ENCODE peak calls at places on chromosome 21, in six cellular contexts. One of them, this sample, is unnamed.

GRCh38 chr21:36030581-36031189 is 29.6 kb downstream of the SETD4 start:
- DNase-seq in activated naive CD8-positive, alpha-beta T cell treated with anti-CD3 and anti-CD28 coated beads, Interleukin-2, amount 50 U/mL, for 16 hours: no peak
- DNase-seq in stimulated activated CD4-positive, alpha-beta T cell treated with anti-CD3 and anti-CD28 coated beads, Interleukin-4, amount 100 ng/mL, for 48 hours: no peak
- DNase-seq in ACHN: no peak
- DNase-seq in H9: no peak
- DNase-seq in ELR: peak; percentile 20
- DNase-seq in this sample: no peak

GRCh38 chr21:33964706-33965325 is 49.2 kb upstream of the ATP5PO start:
- DNase-seq in ELR: peak; percentile 33
- DNase-seq in stimulated activated CD4-positive, alpha-beta T cell treated with anti-CD3 and anti-CD28 coated beads, Interleukin-4, amount 100 ng/mL, for 48 hours: no peak
- DNase-seq in H9: no peak
- DNase-seq in ACHN: no peak
- DNase-seq in activated naive CD8-positive, alpha-beta T cell treated with anti-CD3 and anti-CD28 coated beads, Interleukin-2, amount 50 U/mL, for 16 hours: no peak
- DNase-seq in this sample: no peak

GRCh38 chr21:40466893-40467483 is 380.0 kb downstream of the DSCAM start:
- DNase-seq in stimulated activated CD4-positive, alpha-beta T cell treated with anti-CD3 and anti-CD28 coated beads, Interleukin-4, amount 100 ng/mL, for 48 hours: no peak
- DNase-seq in activated naive CD8-positive, alpha-beta T cell treated with anti-CD3 and anti-CD28 coated beads, Interleukin-2, amount 50 U/mL, for 16 hours: no peak
- DNase-seq in H9: no peak
- DNase-seq in ACHN: peak; percentile 5
- DNase-seq in ELR: peak; percentile 18
- DNase-seq in this sample: peak; percentile 32

GRCh38 chr21:37484535-37485474 is 118.2 kb downstream of the DYRK1A start:
- DNase-seq in ACHN: no peak
- DNase-seq in ELR: no peak
- DNase-seq in stimulated activated CD4-positive, alpha-beta T cell treated with anti-CD3 and anti-CD28 coated beads, Interleukin-4, amount 100 ng/mL, for 48 hours: no peak
- DNase-seq in H9: no peak
- DNase-seq in activated naive CD8-positive, alpha-beta T cell treated with anti-CD3 and anti-CD28 coated beads, Interleukin-2, amount 50 U/mL, for 16 hours: no peak
- DNase-seq in this sample: no peak

GRCh38 chr21:44255519-44255981 is 6.1 kb downstream of the DNMT3L start:
- DNase-seq in stimulated activated CD4-positive, alpha-beta T cell treated with anti-CD3 and anti-CD28 coated beads, Interleukin-4, amount 100 ng/mL, for 48 hours: no peak
- DNase-seq in ACHN: no peak
- DNase-seq in activated naive CD8-positive, alpha-beta T cell treated with anti-CD3 and anti-CD28 coated beads, Interleukin-2, amount 50 U/mL, for 16 hours: no peak
- DNase-seq in H9: no peak
- DNase-seq in ELR: no peak
- DNase-seq in this sample: peak; percentile 16

GRCh38 chr21:41167348-41168342 is at the start of gene BACE2:
- DNase-seq in stimulated activated CD4-positive, alpha-beta T cell treated with anti-CD3 and anti-CD28 coated beads, Interleukin-4, amount 100 ng/mL, for 48 hours: peak; percentile 19
- DNase-seq in H9: peak; percentile 74
- DNase-seq in activated naive CD8-positive, alpha-beta T cell treated with anti-CD3 and anti-CD28 coated beads, Interleukin-2, amount 50 U/mL, for 16 hours: no peak
- DNase-seq in ELR: peak; percentile 42
- DNase-seq in ACHN: peak; percentile 75
- DNase-seq in this sample: peak; percentile 80

GRCh38 chr21:38945536-38946245 is 140.0 kb downstream of the ETS2 start:
- DNase-seq in activated naive CD8-positive, alpha-beta T cell treated with anti-CD3 and anti-CD28 coated beads, Interleukin-2, amount 50 U/mL, for 16 hours: no peak
- DNase-seq in stimulated activated CD4-positive, alpha-beta T cell treated with anti-CD3 and anti-CD28 coated beads, Interleukin-4, amount 100 ng/mL, for 48 hours: no peak
- DNase-seq in H9: peak; percentile 41
- DNase-seq in ELR: no peak
- DNase-seq in ACHN: no peak
- DNase-seq in this sample: peak; percentile 88

GRCh38 chr21:14538477-14538876 is 7.6 kb downstream of the SAMSN1 start:
- DNase-seq in stimulated activated CD4-positive, alpha-beta T cell treated with anti-CD3 and anti-CD28 coated beads, Interleukin-4, amount 100 ng/mL, for 48 hours: no peak
- DNase-seq in activated naive CD8-positive, alpha-beta T cell treated with anti-CD3 and anti-CD28 coated beads, Interleukin-2, amount 50 U/mL, for 16 hours: no peak
- DNase-seq in H9: no peak
- DNase-seq in ACHN: no peak
- DNase-seq in ELR: no peak
- DNase-seq in this sample: no peak

GRCh38 chr21:35226960-35227741 is 178.0 kb upstream of the RUNX1 start:
- DNase-seq in stimulated activated CD4-positive, alpha-beta T cell treated with anti-CD3 and anti-CD28 coated beads, Interleukin-4, amount 100 ng/mL, for 48 hours: no peak
- DNase-seq in activated naive CD8-positive, alpha-beta T cell treated with anti-CD3 and anti-CD28 coated beads, Interleukin-2, amount 50 U/mL, for 16 hours: no peak
- DNase-seq in ELR: no peak
- DNase-seq in ACHN: no peak
- DNase-seq in H9: no peak
- DNase-seq in this sample: no peak

GRCh38 chr21:44288251-44289110 is 2.8 kb downstream of the AIRE start:
- DNase-seq in activated naive CD8-positive, alpha-beta T cell treated with anti-CD3 and anti-CD28 coated beads, Interleukin-2, amount 50 U/mL, for 16 hours: no peak
- DNase-seq in ACHN: no peak
- DNase-seq in H9: no peak
- DNase-seq in ELR: no peak
- DNase-seq in stimulated activated CD4-positive, alpha-beta T cell treated with anti-CD3 and anti-CD28 coated beads, Interleukin-4, amount 100 ng/mL, for 48 hours: no peak
- DNase-seq in this sample: no peak

GRCh38 chr21:46100020-46100419 is 2.1 kb downstream of the COL6A2 start:
- DNase-seq in ACHN: no peak
- DNase-seq in H9: no peak
- DNase-seq in stimulated activated CD4-positive, alpha-beta T cell treated with anti-CD3 and anti-CD28 coated beads, Interleukin-4, amount 100 ng/mL, for 48 hours: no peak
- DNase-seq in ELR: no peak
- DNase-seq in activated naive CD8-positive, alpha-beta T cell treated with anti-CD3 and anti-CD28 coated beads, Interleukin-2, amount 50 U/mL, for 16 hours: no peak
- DNase-seq in this sample: no peak

GRCh38 chr21:35321322-35322200 is 272.5 kb upstream of the RUNX1 start:
- DNase-seq in H9: no peak
- DNase-seq in ACHN: no peak
- DNase-seq in ELR: no peak
- DNase-seq in activated naive CD8-positive, alpha-beta T cell treated with anti-CD3 and anti-CD28 coated beads, Interleukin-2, amount 50 U/mL, for 16 hours: no peak
- DNase-seq in stimulated activated CD4-positive, alpha-beta T cell treated with anti-CD3 and anti-CD28 coated beads, Interleukin-4, amount 100 ng/mL, for 48 hours: no peak
- DNase-seq in this sample: no peak